ENCODE peak calls at places on chromosome 10, in nine cellular contexts. B, R, I, L, Z, O, U, G and H are unnamed samples.

GRCh38 chr10:58291538-58292174 is 22.7 kb downstream of the CISD1 start:
- DNase-seq in O (peak; percentile 28), L (peak; percentile 16), U (no peak), Z (peak; percentile 58), R (no peak), B (peak; percentile 56), G (peak; percentile 38), I (no peak), H (no peak)

GRCh38 chr10:63646491-63646890 is 125.3 kb downstream of the REEP3 start:
- DNase-seq in I (no peak), G (no peak), Z (no peak), L (no peak), U (no peak), R (no peak), B (no peak), O (no peak), H (no peak)

GRCh38 chr10:123459371-123460224 is 206.6 kb upstream of the GPR26 start:
- DNase-seq in Z (no peak), G (no peak), L (no peak), R (no peak), U (no peak), I (no peak), B (no peak), O (no peak), H (no peak)

GRCh38 chr10:28676968-28677888 is at the start of gene BAMBI:
- DNase-seq in B (peak; percentile 69), U (peak; percentile 85), Z (peak; percentile 89), I (peak; percentile 93), L (peak; percentile 86), R (peak; percentile 98), O (peak; percentile 59), G (peak; percentile 91), H (peak; percentile 89)

GRCh38 chr10:24303522-24304310 is 94.8 kb downstream of the KIAA1217 start:
- DNase-seq in I (no peak), Z (no peak), U (no peak), R (no peak), B (no peak), G (no peak), L (no peak), O (no peak), H (peak; percentile 88)

GRCh38 chr10:33116293-33116697 is 158.3 kb upstream of the ITGB1 start:
- DNase-seq in R (peak; percentile 66), B (no peak), O (peak; percentile 0), G (peak; percentile 36), L (no peak), Z (no peak), U (no peak), I (no peak), H (peak; percentile 59)

GRCh38 chr10:5159126-5159525 is 25.8 kb downstream of the AKR1C8 start:
- DNase-seq in U (no peak), O (no peak), B (no peak), R (no peak), I (no peak), G (no peak), Z (no peak), L (no peak), H (no peak)

GRCh38 chr10:67770537-67770936 is 67.5 kb downstream of the DNAJC12 start:
- DNase-seq in O (no peak), L (no peak), I (no peak), G (no peak), U (no peak), R (no peak), Z (no peak), B (no peak), H (no peak)

GRCh38 chr10:84270708-84271107 is 25.9 kb downstream of the RGR start:
- DNase-seq in B (no peak), R (no peak), I (no peak), U (no peak), O (peak; percentile 97), Z (no peak), G (peak; percentile 59), L (no peak), H (no peak)

GRCh38 chr10:122296363-122297120 is 25.4 kb downstream of the BTBD16 start:
- DNase-seq in U (no peak), I (no peak), R (no peak), L (no peak), G (no peak), Z (no peak), B (no peak), O (no peak), H (no peak)

GRCh38 chr10:32412499-32412853 is 33.5 kb upstream of the CCDC7 start:
- DNase-seq in G (no peak), Z (no peak), R (no peak), I (no peak), U (no peak), L (no peak), B (no peak), O (no peak), H (no peak)

GRCh38 chr10:12981570-12981969 is 19.9 kb downstream of the CCDC3 start:
- DNase-seq in O (no peak), L (no peak), R (no peak), B (peak; percentile 9), I (no peak), G (no peak), Z (no peak), U (no peak), H (no peak)

GRCh38 chr10:4196948-4197390 is 412.0 kb upstream of the KLF6 start:
- DNase-seq in L (no peak), I (no peak), R (no peak), Z (no peak), G (no peak), U (no peak), O (no peak), B (no peak), H (no peak)

GRCh38 chr10:68099736-68100135 is 9.6 kb upstream of the MYPN start:
- DNase-seq in G (no peak), B (no peak), I (no peak), O (no peak), R (no peak), L (no peak), U (no peak), Z (no peak), H (no peak)

GRCh38 chr10:56583316-56583715 is 222.3 kb upstream of the ZWINT start:
- DNase-seq in B (no peak), U (no peak), R (no peak), Z (no peak), L (no peak), O (no peak), I (no peak), G (no peak), H (no peak)

GRCh38 chr10:43249151-43249961 is 17.5 kb downstream of the RASGEF1A start:
- DNase-seq in L (no peak), U (no peak), R (no peak), G (no peak), I (peak; percentile 7), Z (peak; percentile 2), O (no peak), B (no peak), H (no peak)

GRCh38 chr10:93342346-93342745 is 139.8 kb downstream of the MYOF start:
- DNase-seq in Z (no peak), L (no peak), U (no peak), I (no peak), B (no peak), O (no peak), R (no peak), G (no peak), H (no peak)

GRCh38 chr10:88065384-88066049 is 202.1 kb downstream of the PTEN start:
- DNase-seq in Z (no peak), G (no peak), U (no peak), I (no peak), O (no peak), R (no peak), B (no peak), L (no peak), H (no peak)

GRCh38 chr10:14880201-14880600 is 1.5 kb downstream of the SUV39H2 start:
- DNase-seq in B (no peak), R (no peak), U (no peak), I (no peak), G (no peak), O (no peak), Z (no peak), L (no peak), H (no peak)

GRCh38 chr10:110006358-110007170 is 1.2 kb upstream of the ADD3 start:
- DNase-seq in I (peak; percentile 79), U (peak; percentile 1), G (no peak), R (peak; percentile 9), B (peak; percentile 86), Z (peak; percentile 15), L (peak; percentile 0), O (no peak), H (peak; percentile 59)

GRCh38 chr10:34346516-34347150 is 468.5 kb downstream of the PARD3 start:
- DNase-seq in G (no peak), B (peak; percentile 10), L (no peak), U (no peak), O (no peak), I (no peak), R (no peak), Z (no peak), H (no peak)

GRCh38 chr10:35004651-35005050 is 85.5 kb downstream of the CUL2 start:
- DNase-seq in B (no peak), I (no peak), L (no peak), G (no peak), R (no peak), U (no peak), O (no peak), Z (no peak), H (no peak)

GRCh38 chr10:100816671-100817070 is 71.3 kb downstream of the PAX2 start:
- DNase-seq in L (no peak), G (no peak), U (no peak), O (no peak), Z (no peak), B (no peak), R (peak; percentile 42), I (no peak), H (peak; percentile 64)

GRCh38 chr10:66917104-66917503 is 8.7 kb upstream of the LRRTM3 start:
- DNase-seq in B (no peak), I (no peak), O (no peak), G (no peak), Z (no peak), L (no peak), U (no peak), R (no peak), H (no peak)

GRCh38 chr10:125414998-125415397 is 254.6 kb upstream of the CTBP2 start:
- DNase-seq in L (no peak), U (no peak), B (no peak), G (no peak), O (no peak), R (no peak), Z (no peak), I (no peak), H (no peak)

GRCh38 chr10:133359554-133359971 is 1.7 kb upstream of the FUOM start:
- DNase-seq in G (peak; percentile 41), L (no peak), Z (no peak), U (no peak), B (no peak), I (no peak), O (peak; percentile 51), R (no peak), H (no peak)

GRCh38 chr10:86950349-86950748 is 7.1 kb downstream of the MMRN2 start:
- DNase-seq in L (no peak), Z (peak; percentile 22), U (no peak), G (no peak), O (no peak), R (no peak), I (no peak), B (no peak), H (no peak)